ENCODE peak calls at places on chromosomes 6 and 20, in nine cellular contexts. One of them, this sample, is unnamed. For H3K4me1, the result is how much of the 10 kb centered on the place peaks cover.

GRCh38 chr6:133809406-133809805 is 79.5 kb upstream of the TCF21 start:
- DNase-seq in SJSA1: no peak
- DNase-seq in mesenchymal stem cell: peak
- DNase-seq in right cardiac atrium: no peak
- DNase-seq in MM.1S: no peak
- DNase-seq in fibroblast of lung: no peak
- DNase-seq in heart right ventricle: no peak
- DNase-seq in uterus: no peak
- DNase-seq in hepatocyte: no peak
- DNase-seq in this sample: no peak

GRCh38 chr6:164208371-164208770 is 793.9 kb downstream of the QKI start:
- DNase-seq in fibroblast of lung: no peak
- DNase-seq in right cardiac atrium: no peak
- DNase-seq in uterus: no peak
- DNase-seq in MM.1S: no peak
- DNase-seq in hepatocyte: no peak
- DNase-seq in SJSA1: no peak
- DNase-seq in mesenchymal stem cell: no peak
- DNase-seq in heart right ventricle: no peak
- DNase-seq in this sample: no peak

GRCh38 chr6:121666809-121667208 is 231.4 kb downstream of the GJA1 start:
- DNase-seq in SJSA1: peak
- DNase-seq in mesenchymal stem cell: peak
- DNase-seq in uterus: no peak
- DNase-seq in fibroblast of lung: peak
- DNase-seq in hepatocyte: peak
- DNase-seq in right cardiac atrium: no peak
- DNase-seq in MM.1S: no peak
- DNase-seq in heart right ventricle: peak
- DNase-seq in this sample: no peak

GRCh38 chr6:153980176-153980575 is 58.9 kb upstream of the OPRM1 start:
- DNase-seq in hepatocyte: no peak
- DNase-seq in fibroblast of lung: no peak
- DNase-seq in mesenchymal stem cell: no peak
- DNase-seq in SJSA1: peak
- DNase-seq in MM.1S: no peak
- DNase-seq in heart right ventricle: no peak
- DNase-seq in uterus: no peak
- DNase-seq in right cardiac atrium: no peak
- DNase-seq in this sample: no peak

GRCh38 chr6:130303436-130303835 is 62.4 kb upstream of the TMEM200A start:
- DNase-seq in hepatocyte: no peak
- DNase-seq in mesenchymal stem cell: no peak
- DNase-seq in MM.1S: no peak
- DNase-seq in right cardiac atrium: no peak
- DNase-seq in fibroblast of lung: peak
- DNase-seq in SJSA1: peak
- DNase-seq in uterus: no peak
- DNase-seq in heart right ventricle: no peak
- DNase-seq in this sample: no peak

GRCh38 chr6:15426395-15426794 is 180.5 kb downstream of the JARID2 start:
- DNase-seq in right cardiac atrium: no peak
- DNase-seq in MM.1S: no peak
- DNase-seq in hepatocyte: no peak
- DNase-seq in heart right ventricle: no peak
- DNase-seq in mesenchymal stem cell: no peak
- DNase-seq in fibroblast of lung: no peak
- DNase-seq in SJSA1: no peak
- DNase-seq in uterus: no peak
- DNase-seq in this sample: no peak

GRCh38 chr6:24744911-24745310 is 26.0 kb upstream of the C6orf62 start:
- DNase-seq in hepatocyte: no peak
- DNase-seq in heart right ventricle: no peak
- DNase-seq in right cardiac atrium: no peak
- DNase-seq in fibroblast of lung: no peak
- DNase-seq in uterus: no peak
- DNase-seq in mesenchymal stem cell: no peak
- DNase-seq in MM.1S: no peak
- DNase-seq in SJSA1: no peak
- DNase-seq in this sample: no peak

GRCh38 chr6:44284119-44284518 is 13.9 kb downstream of the TMEM151B start:
- DNase-seq in heart right ventricle: no peak
- DNase-seq in SJSA1: no peak
- DNase-seq in right cardiac atrium: no peak
- DNase-seq in uterus: no peak
- DNase-seq in MM.1S: no peak
- DNase-seq in fibroblast of lung: no peak
- DNase-seq in hepatocyte: no peak
- DNase-seq in mesenchymal stem cell: no peak
- DNase-seq in this sample: no peak

GRCh38 chr6:28884423-28885148 is 39.2 kb downstream of the TRIM27 start:
- DNase-seq in mesenchymal stem cell: no peak
- DNase-seq in heart right ventricle: no peak
- DNase-seq in fibroblast of lung: no peak
- DNase-seq in MM.1S: peak
- DNase-seq in SJSA1: no peak
- DNase-seq in right cardiac atrium: no peak
- DNase-seq in uterus: no peak
- DNase-seq in hepatocyte: no peak
- DNase-seq in this sample: no peak

GRCh38 chr20:32130965-32131364 is 21.5 kb downstream of the TM9SF4 start:
- DNase-seq in right cardiac atrium: no peak
- DNase-seq in uterus: no peak
- DNase-seq in MM.1S: no peak
- DNase-seq in mesenchymal stem cell: no peak
- DNase-seq in hepatocyte: no peak
- DNase-seq in fibroblast of lung: no peak
- DNase-seq in heart right ventricle: no peak
- DNase-seq in SJSA1: no peak
- DNase-seq in this sample: no peak

GRCh38 chr6:82017316-82017715 is 230.2 kb downstream of the IBTK start:
- DNase-seq in SJSA1: peak
- DNase-seq in heart right ventricle: peak
- DNase-seq in MM.1S: no peak
- DNase-seq in fibroblast of lung: peak
- DNase-seq in mesenchymal stem cell: peak
- DNase-seq in uterus: peak
- DNase-seq in right cardiac atrium: no peak
- DNase-seq in hepatocyte: peak
- DNase-seq in this sample: no peak

GRCh38 chr20:51272392-51272791 is 249.5 kb upstream of the KCNG1 start:
- DNase-seq in SJSA1: no peak
- DNase-seq in mesenchymal stem cell: peak
- DNase-seq in heart right ventricle: no peak
- DNase-seq in right cardiac atrium: no peak
- DNase-seq in fibroblast of lung: peak
- DNase-seq in uterus: no peak
- DNase-seq in MM.1S: no peak
- DNase-seq in hepatocyte: no peak
- DNase-seq in this sample: no peak

GRCh38 chr6:7770601-7771000 is 44.7 kb downstream of the BMP6 start:
- DNase-seq in fibroblast of lung: no peak
- DNase-seq in SJSA1: no peak
- DNase-seq in MM.1S: no peak
- DNase-seq in mesenchymal stem cell: no peak
- DNase-seq in uterus: no peak
- DNase-seq in hepatocyte: no peak
- DNase-seq in heart right ventricle: no peak
- DNase-seq in right cardiac atrium: no peak
- DNase-seq in this sample: no peak

GRCh38 chr6:40307712-40308111 is 279.5 kb downstream of the LRFN2 start:
- DNase-seq in right cardiac atrium: no peak
- DNase-seq in MM.1S: no peak
- DNase-seq in uterus: no peak
- DNase-seq in mesenchymal stem cell: no peak
- DNase-seq in SJSA1: no peak
- DNase-seq in hepatocyte: no peak
- DNase-seq in heart right ventricle: no peak
- DNase-seq in fibroblast of lung: no peak
- DNase-seq in this sample: no peak

GRCh38 chr20:5621305-5621704 is 128.9 kb upstream of the SHLD1 start:
- DNase-seq in SJSA1: no peak
- DNase-seq in mesenchymal stem cell: no peak
- DNase-seq in hepatocyte: peak
- DNase-seq in heart right ventricle: no peak
- DNase-seq in fibroblast of lung: peak
- DNase-seq in MM.1S: no peak
- DNase-seq in right cardiac atrium: no peak
- DNase-seq in uterus: no peak
- DNase-seq in this sample: peak

DNA sequence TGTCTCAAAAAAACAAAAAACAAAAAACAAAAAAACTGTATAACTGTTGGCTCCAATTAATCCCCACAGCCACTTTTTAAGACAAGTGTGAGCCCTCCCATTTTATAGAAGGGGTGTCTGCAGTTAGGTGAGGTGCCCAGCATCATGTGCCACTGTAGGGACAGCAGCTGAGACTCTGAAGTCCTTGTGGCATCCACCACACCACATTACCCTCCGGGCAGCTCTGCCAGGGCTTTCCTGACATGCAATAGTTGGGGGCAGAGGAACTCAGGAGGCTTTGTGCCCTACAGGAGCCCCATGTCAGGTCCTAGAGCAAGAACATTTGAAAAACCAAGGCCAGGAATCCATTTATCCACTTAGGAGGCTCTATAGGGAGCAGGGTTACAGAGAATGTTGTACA is 17.3 kb downstream of the PKIG start:
- DNase-seq in uterus: no peak
- DNase-seq in mesenchymal stem cell: no peak
- DNase-seq in heart right ventricle: no peak
- DNase-seq in hepatocyte: no peak
- DNase-seq in fibroblast of lung: no peak
- DNase-seq in right cardiac atrium: no peak
- DNase-seq in SJSA1: no peak
- DNase-seq in MM.1S: no peak
- DNase-seq in this sample: no peak
- H3K4me1 ChIP-seq in uterus: under half
- H3K4me1 ChIP-seq in mesenchymal stem cell: under half
- H3K4me1 ChIP-seq in heart right ventricle: half or more
- H3K4me1 ChIP-seq in hepatocyte: under half
- H3K4me1 ChIP-seq in fibroblast of lung: under half
- H3K4me1 ChIP-seq in right cardiac atrium: half or more
- H3K4me1 ChIP-seq in SJSA1: under half
- H3K4me1 ChIP-seq in MM.1S: under half
- H3K4me1 ChIP-seq in this sample: under half

GRCh38 chr20:36856196-36856595 is 19.7 kb upstream of the TLDC2 start:
- DNase-seq in uterus: no peak
- DNase-seq in right cardiac atrium: no peak
- DNase-seq in fibroblast of lung: peak
- DNase-seq in MM.1S: no peak
- DNase-seq in mesenchymal stem cell: no peak
- DNase-seq in hepatocyte: no peak
- DNase-seq in heart right ventricle: no peak
- DNase-seq in SJSA1: peak
- DNase-seq in this sample: no peak
- H3K4me1 ChIP-seq in uterus: under half
- H3K4me1 ChIP-seq in right cardiac atrium: under half
- H3K4me1 ChIP-seq in fibroblast of lung: half or more
- H3K4me1 ChIP-seq in MM.1S: under half
- H3K4me1 ChIP-seq in mesenchymal stem cell: under half
- H3K4me1 ChIP-seq in hepatocyte: under half
- H3K4me1 ChIP-seq in heart right ventricle: half or more
- H3K4me1 ChIP-seq in SJSA1: half or more
- H3K4me1 ChIP-seq in this sample: under half

DNA sequence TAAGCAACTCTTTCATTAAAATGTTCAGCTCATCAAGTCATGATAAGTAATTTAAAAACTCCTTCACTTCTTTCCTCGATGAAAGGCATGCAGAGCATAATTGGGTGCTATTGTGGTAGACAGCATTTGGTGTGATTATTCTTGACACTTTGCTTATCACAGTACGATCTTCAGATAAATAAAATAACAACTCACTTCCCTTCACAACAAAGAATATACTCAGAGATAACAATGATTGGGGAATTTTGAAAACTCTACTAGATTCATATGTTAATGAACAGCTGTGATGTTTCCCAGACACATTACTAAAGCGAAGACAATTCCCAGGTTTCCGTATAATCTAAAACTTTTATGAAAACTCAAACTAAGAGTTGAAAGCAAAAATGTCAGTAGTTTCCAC is 670.6 kb upstream of the EPHA7 start:
- DNase-seq in fibroblast of lung: no peak
- DNase-seq in right cardiac atrium: no peak
- DNase-seq in SJSA1: no peak
- DNase-seq in mesenchymal stem cell: no peak
- DNase-seq in uterus: no peak
- DNase-seq in MM.1S: no peak
- DNase-seq in heart right ventricle: no peak
- DNase-seq in hepatocyte: no peak
- DNase-seq in this sample: no peak
- H3K4me1 ChIP-seq in fibroblast of lung: under half
- H3K4me1 ChIP-seq in right cardiac atrium: under half
- H3K4me1 ChIP-seq in SJSA1: under half
- H3K4me1 ChIP-seq in mesenchymal stem cell: under half
- H3K4me1 ChIP-seq in uterus: under half
- H3K4me1 ChIP-seq in MM.1S: under half
- H3K4me1 ChIP-seq in heart right ventricle: under half
- H3K4me1 ChIP-seq in hepatocyte: under half
- H3K4me1 ChIP-seq in this sample: under half

GRCh38 chr6:98841589-98842488 is 7.5 kb downstream of the POU3F2 start:
- DNase-seq in hepatocyte: no peak
- DNase-seq in mesenchymal stem cell: no peak
- DNase-seq in heart right ventricle: no peak
- DNase-seq in fibroblast of lung: no peak
- DNase-seq in MM.1S: no peak
- DNase-seq in uterus: no peak
- DNase-seq in right cardiac atrium: no peak
- DNase-seq in SJSA1: no peak
- DNase-seq in this sample: no peak
- H3K4me1 ChIP-seq in hepatocyte: under half
- H3K4me1 ChIP-seq in mesenchymal stem cell: under half
- H3K4me1 ChIP-seq in heart right ventricle: under half
- H3K4me1 ChIP-seq in fibroblast of lung: under half
- H3K4me1 ChIP-seq in MM.1S: under half
- H3K4me1 ChIP-seq in uterus: under half
- H3K4me1 ChIP-seq in right cardiac atrium: under half
- H3K4me1 ChIP-seq in SJSA1: under half
- H3K4me1 ChIP-seq in this sample: under half

GRCh38 chr6:12656841-12657435 is 59.6 kb upstream of the PHACTR1 start:
- DNase-seq in SJSA1: no peak
- DNase-seq in fibroblast of lung: no peak
- DNase-seq in heart right ventricle: no peak
- DNase-seq in mesenchymal stem cell: no peak
- DNase-seq in MM.1S: no peak
- DNase-seq in hepatocyte: no peak
- DNase-seq in right cardiac atrium: no peak
- DNase-seq in uterus: no peak
- DNase-seq in this sample: no peak
- H3K4me1 ChIP-seq in SJSA1: under half
- H3K4me1 ChIP-seq in fibroblast of lung: under half
- H3K4me1 ChIP-seq in heart right ventricle: under half
- H3K4me1 ChIP-seq in mesenchymal stem cell: under half
- H3K4me1 ChIP-seq in MM.1S: under half
- H3K4me1 ChIP-seq in hepatocyte: under half
- H3K4me1 ChIP-seq in right cardiac atrium: under half
- H3K4me1 ChIP-seq in uterus: under half
- H3K4me1 ChIP-seq in this sample: under half

DNA sequence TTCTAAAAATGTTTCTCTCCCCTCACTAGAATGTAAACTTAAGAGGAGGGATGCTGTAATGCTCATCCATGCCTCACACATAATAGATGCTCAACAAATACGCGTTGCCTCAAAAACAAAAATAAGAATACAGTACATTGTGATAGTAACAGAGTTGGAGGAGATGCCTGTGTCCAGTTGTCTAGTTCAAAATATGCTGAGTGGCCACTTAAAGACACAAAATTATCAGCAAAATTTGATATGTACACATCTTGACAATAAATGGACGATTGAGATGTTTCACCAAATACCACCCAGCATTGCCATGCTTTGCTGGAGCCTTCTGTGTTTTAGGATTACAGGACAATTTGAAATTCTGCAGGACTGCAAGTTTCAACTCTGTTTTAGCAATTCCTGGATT is 7.6 kb upstream of the EXOC2 start:
- DNase-seq in MM.1S: no peak
- DNase-seq in heart right ventricle: no peak
- DNase-seq in fibroblast of lung: no peak
- DNase-seq in mesenchymal stem cell: no peak
- DNase-seq in uterus: no peak
- DNase-seq in right cardiac atrium: no peak
- DNase-seq in hepatocyte: no peak
- DNase-seq in SJSA1: no peak
- DNase-seq in this sample: no peak
- H3K4me1 ChIP-seq in MM.1S: under half
- H3K4me1 ChIP-seq in heart right ventricle: under half
- H3K4me1 ChIP-seq in fibroblast of lung: under half
- H3K4me1 ChIP-seq in mesenchymal stem cell: under half
- H3K4me1 ChIP-seq in uterus: under half
- H3K4me1 ChIP-seq in right cardiac atrium: under half
- H3K4me1 ChIP-seq in hepatocyte: under half
- H3K4me1 ChIP-seq in SJSA1: half or more
- H3K4me1 ChIP-seq in this sample: under half